ENCODE peak calls at places on chromosomes 5 and 9, in nine cellular contexts. V is right lobe of liver, G is upper lobe of left lung, Q is gastrocnemius medialis, Z is uterus, N is spleen, X is heart left ventricle, T is stomach, R is IMR-90. B is an unnamed sample.

GRCh38 chr9:113593682-113594281 is 130.3 kb downstream of the RGS3 start:
- DNase-seq in V (peak; percentile 92), G (peak; percentile 71), Q (peak; percentile 73), Z (peak; percentile 93), N (peak; percentile 88), X (peak; percentile 98), T (peak; percentile 88), R (peak; percentile 98), B (peak; percentile 97)

GRCh38 chr9:13380903-13381302 is 101.4 kb upstream of the MPDZ start:
- DNase-seq in V (no peak), G (no peak), Q (no peak), Z (no peak), N (no peak), X (no peak), T (no peak), R (no peak), B (no peak)

GRCh38 chr5:11310158-11310557 is 549.1 kb upstream of the DAP start:
- DNase-seq in V (no peak), G (no peak), Q (no peak), Z (no peak), N (no peak), X (no peak), T (no peak), R (no peak), B (no peak)

GRCh38 chr9:16139781-16140180 is 586.9 kb downstream of the CCDC171 start:
- DNase-seq in V (no peak), G (no peak), Q (no peak), Z (peak; percentile 93), N (no peak), X (peak; percentile 63), T (no peak), R (no peak), B (no peak)

GRCh38 chr9:34633851-34634550 is 3.6 kb downstream of the SIGMAR1 start:
- DNase-seq in V (peak; percentile 63), G (peak; percentile 71), Q (no peak), Z (peak; percentile 52), N (peak; percentile 87), X (no peak), T (peak; percentile 65), R (peak; percentile 64), B (peak; percentile 83)

GRCh38 chr9:110329676-110330235 is 7.9 kb downstream of the TXNDC8 start:
- DNase-seq in V (no peak), G (peak; percentile 42), Q (no peak), Z (no peak), N (no peak), X (no peak), T (no peak), R (no peak), B (no peak)

GRCh38 chr5:71932649-71933338 is 174.5 kb upstream of the MAP1B start:
- DNase-seq in V (peak; percentile 69), G (no peak), Q (no peak), Z (peak; percentile 59), N (no peak), X (peak; percentile 68), T (peak; percentile 59), R (peak; percentile 67), B (peak; percentile 66)

GRCh38 chr9:128022886-128023285 is 42.1 kb upstream of the EEIG1 start:
- DNase-seq in V (peak; percentile 40), G (no peak), Q (no peak), Z (no peak), N (no peak), X (no peak), T (no peak), R (no peak), B (peak; percentile 53)

GRCh38 chr5:168916852-168917251 is 337.7 kb upstream of the PANK3 start:
- DNase-seq in V (no peak), G (no peak), Q (no peak), Z (no peak), N (no peak), X (no peak), T (no peak), R (no peak), B (no peak)

GRCh38 chr5:172561151-172561550 is 79.9 kb upstream of the NEURL1B start:
- DNase-seq in V (no peak), G (no peak), Q (no peak), Z (no peak), N (no peak), X (no peak), T (no peak), R (peak; percentile 8), B (no peak)

GRCh38 chr5:6202615-6203365 is 175.6 kb downstream of the MED10 start:
- DNase-seq in V (no peak), G (no peak), Q (no peak), Z (no peak), N (no peak), X (no peak), T (no peak), R (no peak), B (peak; percentile 29)

GRCh38 chr5:149397530-149397929 is 18.4 kb upstream of the IL17B start:
- DNase-seq in V (no peak), G (no peak), Q (no peak), Z (peak; percentile 87), N (no peak), X (no peak), T (no peak), R (peak; percentile 97), B (peak; percentile 92)

GRCh38 chr9:72952394-72952720 is 496 bp downstream of the ALDH1A1 start:
- DNase-seq in V (no peak), G (no peak), Q (no peak), Z (no peak), N (no peak), X (no peak), T (no peak), R (no peak), B (no peak)

GRCh38 chr9:72951043-72951442 is 1.8 kb downstream of the ALDH1A1 start:
- DNase-seq in V (no peak), G (no peak), Q (no peak), Z (no peak), N (no peak), X (no peak), T (no peak), R (no peak), B (no peak)

GRCh38 chr9:72952914-72953313 is at the start of gene ALDH1A1:
- DNase-seq in V (peak; percentile 30), G (peak; percentile 55), Q (no peak), Z (peak; percentile 25), N (no peak), X (no peak), T (peak; percentile 70), R (no peak), B (no peak)

GRCh38 chr9:72951520-72952393 is 1.1 kb downstream of the ALDH1A1 start:
- DNase-seq in V (no peak), G (no peak), Q (no peak), Z (no peak), N (no peak), X (no peak), T (no peak), R (no peak), B (no peak)

GRCh38 chr9:72954431-72955420 is 1.9 kb upstream of the ALDH1A1 start:
- DNase-seq in V (no peak), G (no peak), Q (no peak), Z (peak; percentile 47), N (no peak), X (no peak), T (no peak), R (no peak), B (no peak)
- H3K4me3 ChIP-seq in V (no peak overlapping the region), G (no peak overlapping the region), Q (no peak overlapping the region), Z (no peak overlapping the region), N (no peak overlapping the region), X (no peak overlapping the region), T (no peak overlapping the region), R (no peak overlapping the region), B (no peak overlapping the region)

DNA sequence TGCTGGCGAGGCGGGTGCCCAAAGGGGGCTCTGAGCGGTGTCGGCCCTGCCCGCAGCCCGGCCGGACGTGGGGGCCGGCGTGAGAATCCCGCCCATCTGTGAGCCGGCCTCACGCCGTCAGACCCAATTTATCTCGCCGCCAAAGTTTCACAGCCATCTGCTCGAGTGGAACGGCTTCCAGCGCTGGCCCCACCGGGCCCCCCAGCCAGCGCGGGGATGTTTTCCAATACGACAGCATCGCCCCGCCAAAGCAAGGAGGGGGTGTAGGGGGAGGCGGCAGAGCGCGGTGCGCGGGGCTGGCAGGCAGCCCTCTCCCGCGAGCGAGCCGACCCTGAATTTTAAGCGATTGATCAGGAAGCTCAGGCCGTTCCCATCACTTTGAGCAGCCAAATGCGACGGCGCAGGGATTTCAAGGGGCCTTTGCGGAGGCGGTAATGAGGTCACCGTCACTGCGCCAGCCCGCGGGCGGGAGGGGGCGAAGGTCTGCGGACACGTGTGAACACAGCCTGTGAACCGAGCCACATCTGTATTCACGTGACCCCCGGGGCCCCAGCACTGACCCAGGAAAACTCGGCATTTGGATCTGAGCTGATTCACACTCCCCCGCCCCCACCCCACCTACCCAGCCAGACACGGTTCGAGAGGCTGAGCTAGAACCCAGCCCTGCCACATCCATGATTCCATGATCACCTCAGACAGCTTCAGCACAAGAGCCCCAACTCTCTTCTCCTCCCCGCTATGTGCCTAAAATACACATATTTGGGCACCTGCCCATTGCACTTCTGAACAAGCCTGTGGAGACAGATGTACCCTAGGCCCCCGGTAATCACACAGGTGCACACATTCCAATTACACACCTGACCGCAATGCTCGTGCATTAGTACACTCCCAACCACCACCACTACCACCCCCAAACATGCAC is 47.8 kb upstream of the PSD2 start:
- DNase-seq in V (peak; percentile 85), G (peak; percentile 36), Q (no peak), Z (no peak), N (peak; percentile 86), X (peak; percentile 33), T (peak; percentile 31), R (peak; percentile 81), B (peak; percentile 47)
- H3K4me1 ChIP-seq in V (no peaks in the 10 kb centered on the region), G (peaks cover 35% of the 10 kb centered on the region), Q (peaks cover 24% of the 10 kb centered on the region), Z (peaks cover 12% of the 10 kb centered on the region), N (peaks cover 55% of the 10 kb centered on the region), X (peaks cover 30% of the 10 kb centered on the region), T (peaks cover 45% of the 10 kb centered on the region), R (peaks cover 32% of the 10 kb centered on the region), B (peaks cover 30% of the 10 kb centered on the region)

GRCh38 chr9:137190315-137190853 is 1.9 kb downstream of the SSNA1 start:
- DNase-seq in V (no peak), G (no peak), Q (no peak), Z (no peak), N (no peak), X (no peak), T (peak; percentile 53), R (no peak), B (no peak)

GRCh38 chr9:137187386-137187785 is 974 bp downstream of the ANAPC2 start:
- DNase-seq in V (no peak), G (no peak), Q (no peak), Z (no peak), N (no peak), X (no peak), T (no peak), R (no peak), B (no peak)

GRCh38 chr9:137189297-137190295 is 1.1 kb downstream of the SSNA1 start:
- DNase-seq in V (no peak), G (no peak), Q (no peak), Z (no peak), N (no peak), X (no peak), T (peak; percentile 51), R (no peak), B (no peak)

GRCh38 chr9:137188086-137188489 is 272 bp downstream of the ANAPC2 start:
- DNase-seq in V (no peak), G (no peak), Q (no peak), Z (no peak), N (peak; percentile 85), X (no peak), T (no peak), R (no peak), B (no peak)

GRCh38 chr9:137188490-137189296 is at the start of the genes ANAPC2 and SSNA1:
- DNase-seq in V (peak; percentile 93), G (peak; percentile 94), Q (peak; percentile 79), Z (peak; percentile 88), N (peak; percentile 97), X (peak; percentile 91), T (peak; percentile 95), R (peak; percentile 92), B (peak; percentile 92)
- TF ChIP-seq POLR2A in V (peak; percentile 88), G (no peak), Q (peak; percentile 84), Z (peak; percentile 89), N (peak; percentile 94), X (peak; percentile 95), T (no peak), R (peak; percentile 86), B (peak; percentile 89)

GRCh38 chr9:88197781-88198345 is 59.6 kb upstream of the SPATA31C2 start:
- DNase-seq in V (no peak), G (no peak), Q (no peak), Z (peak; percentile 25), N (no peak), X (no peak), T (no peak), R (peak; percentile 87), B (no peak)
- H3K4me3 ChIP-seq in V (no peak overlapping the region), G (no peak overlapping the region), Q (peak overlapping the region; percentile 33), Z (peak overlapping the region; percentile 35), N (peak overlapping the region; percentile 27), X (no peak overlapping the region), T (peak overlapping the region; percentile 24), R (peak overlapping the region; percentile 42), B (no peak overlapping the region)

B was measured in adrenal gland.